ENCODE peak calls at places on chromosomes 4 and X, in four cellular contexts. A, X, C and Y are unnamed samples.

GRCh38 chrX:43559643-43560042 is 96.5 kb upstream of the MAOA start:
- DNase-seq in A (peak), X (peak), C (peak), Y (no peak)

GRCh38 chrX:13432376-13432775 is 112.5 kb upstream of the ATXN3L start:
- DNase-seq in A (no peak), X (no peak), C (no peak), Y (no peak)

GRCh38 chrX:104721854-104722253 is 155.9 kb downstream of the IL1RAPL2 start:
- DNase-seq in A (no peak), X (no peak), C (no peak), Y (no peak)

GRCh38 chr4:111064342-111064993 is 441.6 kb upstream of the PITX2 start:
- DNase-seq in A (no peak), X (no peak), C (no peak), Y (peak)

GRCh38 chr4:156686120-156686519 is 285.5 kb downstream of the PDGFC start:
- DNase-seq in A (no peak), X (no peak), C (peak), Y (no peak)

GRCh38 chr4:46432923-46433322 is 43.0 kb upstream of the GABRA2 start:
- DNase-seq in A (no peak), X (no peak), C (no peak), Y (no peak)

GRCh38 chrX:43655151-43655676 is 885 bp upstream of the MAOA start:
- DNase-seq in A (no peak), X (no peak), C (peak), Y (no peak)

GRCh38 chr4:6824071-6824470 is 41.5 kb downstream of the KIAA0232 start:
- DNase-seq in A (no peak), X (no peak), C (no peak), Y (no peak)

GRCh38 chrX:33784548-33784947 is 347.6 kb downstream of the FAM47A start:
- DNase-seq in A (no peak), X (no peak), C (no peak), Y (no peak)

GRCh38 chr4:88985088-88985779 is 71.8 kb downstream of the FAM13A start:
- DNase-seq in A (no peak), X (no peak), C (no peak), Y (no peak)

GRCh38 chrX:118115948-118116307 is 682 bp downstream of the KLHL13 start:
- DNase-seq in A (no peak), X (no peak), C (no peak), Y (no peak)

GRCh38 chr4:7206856-7207567 is 14.7 kb downstream of the SORCS2 start:
- DNase-seq in A (no peak), X (peak), C (peak), Y (no peak)

GRCh38 chrX:3968749-3969148 is 255.3 kb upstream of the PRKX start:
- DNase-seq in A (no peak), X (no peak), C (no peak), Y (no peak)

GRCh38 chr4:8355864-8356565 is 84.5 kb downstream of the ACOX3 start:
- DNase-seq in A (no peak), X (no peak), C (no peak), Y (no peak)

GRCh38 chrX:38552721-38553120 is 8.6 kb upstream of the TSPAN7 start:
- DNase-seq in A (no peak), X (no peak), C (no peak), Y (no peak)

GRCh38 chr4:103443324-103443723 is 245.2 kb upstream of the CENPE start:
- DNase-seq in A (peak), X (no peak), C (no peak), Y (no peak)
- TF ChIP-seq FOXM1 in A (no peak), X (no peak), C (no peak), Y (no peak)

GRCh38 chrX:124194903-124195302 is 137.6 kb upstream of the TEX13D start:
- DNase-seq in A (no peak), X (no peak), C (no peak), Y (no peak)

GRCh38 chrX:124190440-124190839 is 142.0 kb upstream of the TEX13D start:
- DNase-seq in A (peak), X (no peak), C (no peak), Y (no peak)

DNA sequence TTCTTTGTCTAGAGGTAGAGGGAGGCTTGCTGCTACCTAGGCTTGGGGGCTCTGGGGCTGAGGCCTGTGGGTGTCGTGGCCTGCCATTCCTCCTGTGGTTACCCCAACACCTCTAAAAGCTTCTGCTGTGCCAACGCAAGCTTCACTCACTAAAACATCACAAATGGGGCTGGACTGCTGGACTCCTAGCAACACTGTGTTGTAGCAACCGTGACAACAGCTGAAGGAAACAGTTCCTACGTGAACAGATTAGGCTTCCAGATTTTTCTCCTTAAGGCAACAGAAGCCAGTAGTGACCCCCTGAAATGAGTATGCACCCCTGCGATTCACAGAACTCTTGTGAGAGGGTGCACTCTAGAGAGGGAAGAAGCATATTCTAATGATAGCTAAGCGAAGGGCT is 138.3 kb upstream of the TEX13D start:
- DNase-seq in A (no peak), X (no peak), C (no peak), Y (no peak)
- TF ChIP-seq MXI1 in A (no peak), X (no peak), C (no peak), Y (no peak)

DNA sequence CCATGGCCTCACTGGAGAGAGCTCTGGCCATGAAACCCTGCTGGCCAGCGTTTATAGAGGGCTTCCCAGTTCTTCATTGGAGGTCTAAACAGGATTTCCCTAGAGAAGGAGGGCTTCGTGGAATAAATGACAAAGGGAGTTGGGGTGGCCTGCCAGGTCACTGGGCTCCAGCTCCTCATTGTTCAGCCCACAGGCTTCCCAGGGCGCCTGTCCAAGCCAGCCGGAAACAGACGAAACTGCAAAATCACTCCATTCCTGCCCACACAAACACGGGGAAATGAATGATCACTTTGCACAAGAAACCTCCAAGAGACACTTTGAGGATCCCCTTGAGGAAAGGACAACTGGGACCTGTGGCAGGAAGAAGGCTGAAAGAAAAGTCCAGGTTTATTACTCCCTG is 189.7 kb downstream of the TSPAN5 start:
- DNase-seq in A (no peak), X (no peak), C (no peak), Y (no peak)
- TF ChIP-seq FOXM1 in A (no peak), X (no peak), C (no peak), Y (no peak)

GRCh38 chr4:54571293-54571723 is 86.4 kb upstream of the KIT start:
- DNase-seq in A (no peak), X (peak), C (no peak), Y (no peak)

GRCh38 chr4:54570822-54571221 is 86.9 kb upstream of the KIT start:
- DNase-seq in A (no peak), X (no peak), C (no peak), Y (no peak)

GRCh38 chr4:54566608-54567007 is 91.1 kb upstream of the KIT start:
- DNase-seq in A (no peak), X (no peak), C (no peak), Y (no peak)

GRCh38 chr4:54568184-54568583 is 89.6 kb upstream of the KIT start:
- DNase-seq in A (no peak), X (peak), C (no peak), Y (no peak)

DNA sequence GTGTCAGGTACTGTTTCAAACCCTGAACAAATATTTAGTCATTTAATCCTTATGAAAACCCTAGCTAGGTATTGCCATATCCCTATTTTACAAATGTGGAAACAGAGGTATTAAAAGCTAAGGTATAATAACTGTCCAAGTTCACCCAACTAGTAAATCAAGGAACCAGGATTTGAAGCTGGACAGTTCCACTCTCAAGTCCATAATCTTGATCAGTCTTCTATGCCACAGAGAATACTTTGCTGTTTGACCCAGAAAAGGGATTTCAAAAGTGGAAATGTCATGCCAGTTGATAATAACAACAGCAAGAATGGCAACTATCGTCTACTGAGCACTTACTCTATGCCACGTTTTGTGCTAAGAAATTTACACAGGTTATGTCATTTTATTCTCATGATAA is 90.4 kb upstream of the KIT start:
- DNase-seq in A (no peak), X (no peak), C (no peak), Y (no peak)
- TF ChIP-seq MXI1 in A (no peak), X (no peak), C (no peak), Y (no peak)

DNA sequence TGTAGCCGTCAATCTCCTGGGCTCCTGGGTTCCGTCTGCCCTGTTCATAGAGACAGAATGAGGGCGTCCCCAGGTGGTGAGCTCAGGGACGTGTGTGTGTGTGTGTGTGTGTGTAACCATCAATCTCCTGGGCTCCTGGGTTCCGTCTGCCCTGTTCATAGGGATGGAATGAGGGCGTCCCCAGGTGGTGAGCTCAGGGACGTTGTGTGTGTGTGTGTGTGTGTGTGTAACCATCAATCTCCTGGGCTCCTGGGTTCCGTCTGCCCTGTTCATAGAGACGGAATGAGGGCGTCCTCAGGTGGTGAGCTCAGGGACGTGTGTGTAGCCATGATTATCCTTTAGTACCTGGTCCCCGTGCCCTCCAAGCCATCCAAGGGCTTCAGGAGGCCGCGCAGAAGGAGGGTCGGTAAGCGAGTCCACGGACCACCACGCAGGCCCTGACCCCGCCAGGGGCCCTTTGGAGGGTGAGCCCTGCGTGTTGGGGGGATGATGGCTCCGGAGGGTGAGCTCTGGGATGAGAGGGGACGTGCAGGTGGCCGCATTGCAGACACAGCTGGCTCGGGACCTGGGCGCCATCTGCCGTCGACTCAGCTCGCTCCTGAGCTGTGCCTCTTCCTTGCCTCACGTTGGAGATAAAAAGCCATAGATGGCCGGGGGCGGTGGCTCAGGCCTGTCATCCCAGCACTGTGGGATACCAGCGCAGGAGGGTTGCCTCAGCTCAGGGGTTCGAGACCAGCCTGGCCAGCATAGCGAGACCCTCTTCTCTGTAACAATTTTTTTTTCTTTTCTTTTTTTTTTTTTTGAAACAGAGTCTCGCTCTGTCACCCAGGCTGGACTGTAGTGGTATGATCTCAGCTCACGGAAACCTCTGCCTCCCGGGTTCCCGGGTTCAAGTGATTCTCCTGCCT is 5.4 kb upstream of the GTPBP6 start:
- DNase-seq in A (peak), X (no peak), C (peak), Y (no peak)
- TF ChIP-seq FOXM1 in A (no peak), X (no peak), C (no peak), Y (no peak)

DNA sequence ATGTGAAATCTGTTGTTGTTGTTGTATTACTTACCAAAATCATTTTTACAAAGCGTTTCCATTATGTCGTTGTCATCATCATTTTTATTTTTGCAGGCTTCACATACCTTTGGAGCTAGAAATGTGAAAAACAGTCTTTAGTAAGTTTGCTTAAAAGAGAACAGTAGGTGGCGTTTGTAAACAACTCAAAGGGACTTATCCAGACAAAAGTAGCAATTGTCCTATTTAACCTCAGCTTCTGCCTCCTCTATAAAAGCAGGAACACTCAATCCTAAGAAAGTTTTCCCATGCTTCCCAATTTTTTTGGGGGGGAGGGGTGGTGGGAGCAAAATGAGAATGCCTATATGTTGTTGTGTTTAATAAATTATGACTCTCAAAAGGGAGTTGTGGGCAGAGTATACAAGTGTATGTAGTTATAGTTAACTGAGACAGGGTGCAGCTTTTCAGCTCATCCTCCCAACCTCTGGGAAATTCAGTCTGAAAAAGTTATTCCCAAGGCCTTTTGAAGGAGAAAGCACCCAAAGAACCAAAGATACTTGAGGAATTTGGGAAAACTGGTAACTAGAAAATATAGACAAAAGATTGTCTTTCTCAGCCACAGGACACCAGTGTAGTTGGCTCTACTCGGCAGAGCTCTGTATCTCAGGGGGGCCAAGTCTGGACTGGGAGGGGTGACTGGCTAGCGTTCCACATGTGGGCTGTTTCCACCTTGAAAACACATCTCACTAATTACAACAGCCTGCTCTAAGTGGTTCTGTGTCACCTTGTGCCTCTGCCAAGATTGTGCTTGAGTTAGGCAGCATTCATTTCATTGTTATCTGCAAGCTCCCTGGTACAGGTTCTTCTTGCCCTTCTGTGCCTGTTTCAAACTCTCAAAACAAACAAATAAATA is 2.8 kb downstream of the SFRP2 start:
- DNase-seq in A (peak), X (no peak), C (peak), Y (no peak)
- TF ChIP-seq MXI1 in A (no peak), X (no peak), C (no peak), Y (no peak)